ENCODE peak calls at places on chromosomes 7 and 10, in five cellular contexts. G is NCI-H1092 treated with DMSO at 0.1 percent for 48 hours, F is NCI-H2081, K is HS-5, H is progenitor cell of endocrine pancreas. A is an unnamed sample.

GRCh38 chr7:41134242-41134872 is 568.5 kb downstream of the INHBA start:
- DNase-seq in F (no peak), K (peak), G (no peak), H (no peak), A (no peak)

GRCh38 chr7:95950698-95951097 is 178.3 kb downstream of the DYNC1I1 start:
- DNase-seq in H (no peak), G (no peak), K (peak), F (no peak), A (no peak)

GRCh38 chr10:57507788-57508187 is 759.9 kb downstream of the IPMK start:
- DNase-seq in K (no peak), G (no peak), F (no peak), H (no peak), A (no peak)

GRCh38 chr7:76280408-76280807 is 22.1 kb upstream of the HSPB1 start:
- DNase-seq in G (peak), K (no peak), H (no peak), F (no peak), A (no peak)

GRCh38 chr10:80356563-80356999 is at the start of the genes DYDC1 and DYDC2:
- DNase-seq in H (peak), K (no peak), G (peak), F (peak), A (no peak)

GRCh38 chr7:81154565-81154964 is 235.7 kb upstream of the SEMA3C start:
- DNase-seq in K (no peak), F (no peak), G (no peak), H (no peak), A (no peak)

GRCh38 chr7:81211617-81212016 is 292.8 kb upstream of the SEMA3C start:
- DNase-seq in F (no peak), G (no peak), K (no peak), H (no peak), A (no peak)

GRCh38 chr7:149027560-149028345 is 552 bp downstream of the PDIA4 start:
- DNase-seq in G (peak), F (no peak), K (no peak), H (no peak), A (no peak)

GRCh38 chr7:5838771-5839170 is 41.8 kb upstream of the OCM start:
- DNase-seq in F (no peak), G (no peak), K (no peak), H (no peak), A (no peak)

GRCh38 chr10:22230331-22230833 is 12.6 kb upstream of the EBLN1 start:
- DNase-seq in F (peak), G (peak), K (no peak), H (no peak), A (no peak)

GRCh38 chr7:1922870-1923236 is 252.8 kb downstream of the ELFN1 start:
- DNase-seq in H (no peak), K (no peak), G (no peak), F (no peak), A (no peak)

GRCh38 chr7:149856-150636 is 42.3 kb upstream of the FAM20C start:
- DNase-seq in G (peak), F (no peak), K (no peak), H (peak), A (no peak)

GRCh38 chr10:124417846-124418725 is 637 bp downstream of the OAT start:
- DNase-seq in G (peak), H (peak), F (no peak), K (no peak), A (no peak)

GRCh38 chr7:100911484-100911883 is 15.8 kb upstream of the ACHE start:
- DNase-seq in H (no peak), F (no peak), G (no peak), K (no peak), A (no peak)

GRCh38 chr10:75014516-75015230 is 96.8 kb upstream of the SAMD8 start:
- DNase-seq in H (no peak), K (no peak), F (no peak), G (no peak), A (no peak)

GRCh38 chr7:144473908-144474307 is 70.4 kb upstream of the NOBOX start:
- DNase-seq in F (no peak), K (no peak), H (no peak), G (no peak), A (no peak)

GRCh38 chr10:132061030-132061429 is 4.7 kb upstream of the JAKMIP3 start:
- DNase-seq in H (no peak), F (no peak), K (no peak), G (no peak), A (no peak)

GRCh38 chr10:29377333-29377961 is 88.6 kb downstream of the LYZL1 start:
- DNase-seq in G (peak), K (no peak), H (no peak), F (no peak), A (no peak)

GRCh38 chr7:46123-46829 is 146.1 kb upstream of the FAM20C start:
- DNase-seq in G (no peak), F (no peak), H (no peak), K (no peak), A (no peak)

GRCh38 chr10:132798403-132798802 is 12.5 kb upstream of the NKX6-2 start:
- DNase-seq in H (no peak), G (no peak), K (no peak), F (no peak), A (no peak)

GRCh38 chr7:89238156-89238555 is 442.6 kb upstream of the TEX47 start:
- DNase-seq in K (peak), G (no peak), F (no peak), H (no peak), A (no peak)

GRCh38 chr10:4834896-4835405 is 8.9 kb downstream of the AKR1E2 start:
- DNase-seq in H (no peak), F (no peak), G (no peak), K (no peak), A (no peak)

GRCh38 chr7:150856303-150857275 is 4.3 kb downstream of the AOC1 start:
- DNase-seq in K (no peak), F (no peak), H (no peak), G (no peak), A (no peak)

GRCh38 chr10:62492012-62492869 is 118.1 kb downstream of the ZNF365 start:
- DNase-seq in F (peak), H (no peak), G (no peak), K (peak), A (no peak)

GRCh38 chr7:36186841-36187240 is 33.8 kb downstream of the EEPD1 start:
- DNase-seq in H (no peak), K (no peak), G (no peak), F (no peak), A (no peak)

GRCh38 chr10:118585794-118586193 is 9.7 kb downstream of the PRLHR start:
- DNase-seq in K (no peak), F (no peak), G (no peak), H (no peak), A (no peak)

GRCh38 chr7:16604054-16604453 is 41.5 kb downstream of the ANKMY2 start:
- DNase-seq in G (no peak), F (no peak), K (no peak), H (no peak), A (no peak)

GRCh38 chr10:74179124-74179710 is 28.2 kb downstream of the ADK start:
- DNase-seq in H (no peak), G (no peak), F (no peak), K (no peak), A (no peak)

GRCh38 chr7:553637-554111 is 34.0 kb upstream of the PDGFA start:
- DNase-seq in F (no peak), H (no peak), K (no peak), G (no peak), A (no peak)

GRCh38 chr7:133081119-133081604 is 728 bp downstream of the CHCHD3 start:
- DNase-seq in F (no peak), K (no peak), G (no peak), H (no peak), A (no peak)

GRCh38 chr10:78255796-78256638 is 222.4 kb downstream of the RPS24 start:
- DNase-seq in F (no peak), K (peak), H (no peak), G (no peak), A (peak)

GRCh38 chr7:84200859-84201258 is 6.3 kb upstream of the SEMA3A start:
- DNase-seq in H (no peak), F (no peak), G (no peak), K (no peak), A (no peak)

A was measured in keratinocyte.